ENCODE peak calls at places on chromosome 20, in four cellular contexts. T, F, G and P are unnamed samples. For H3K27me3, the result is how much of the 10 kb centered on the place peaks cover.

GRCh38 chr20:20664795-20665194 is 47.6 kb downstream of the RALGAPA2 start:
- DNase-seq in T (no peak), F (no peak), G (no peak), P (no peak)

GRCh38 chr20:48283470-48284110 is 498.3 kb upstream of the SULF2 start:
- DNase-seq in T (peak), F (peak), G (no peak), P (peak)

GRCh38 chr20:44247131-44247571 is at the start of gene GDAP1L1:
- DNase-seq in T (no peak), F (no peak), G (no peak), P (no peak)

GRCh38 chr20:46701556-46701955 is 7.9 kb upstream of the SLC2A10 start:
- DNase-seq in T (no peak), F (no peak), G (no peak), P (no peak)

GRCh38 chr20:36281785-36282380 is 24.3 kb upstream of the DLGAP4 start:
- DNase-seq in T (peak), F (no peak), G (no peak), P (no peak)

GRCh38 chr20:56762401-56762800 is 133.3 kb downstream of the TFAP2C start:
- DNase-seq in T (no peak), F (no peak), G (no peak), P (no peak)

GRCh38 chr20:37276494-37277252 is 12.8 kb upstream of the MANBAL start:
- DNase-seq in T (peak), F (peak), G (no peak), P (peak)

GRCh38 chr20:38143646-38144554 is 21.2 kb downstream of the TGM2 start:
- DNase-seq in T (peak), F (peak), G (no peak), P (peak)

GRCh38 chr20:15619341-15619740 is 953.9 kb downstream of the KIF16B start:
- DNase-seq in T (no peak), F (no peak), G (no peak), P (peak)

GRCh38 chr20:48676795-48677447 is 150.9 kb downstream of the PREX1 start:
- DNase-seq in T (peak), F (no peak), G (no peak), P (no peak)

GRCh38 chr20:25274891-25275812 is 27.3 kb downstream of the PYGB start:
- DNase-seq in T (peak), F (no peak), G (no peak), P (no peak)

GRCh38 chr20:2838847-2839671 is 1.4 kb downstream of the PCED1A start:
- DNase-seq in T (no peak), F (no peak), G (no peak), P (no peak)

GRCh38 chr20:62571667-62572344 is 70.5 kb upstream of the SLCO4A1 start:
- DNase-seq in T (no peak), F (no peak), G (no peak), P (peak)

GRCh38 chr20:11112837-11113236 is 439.0 kb upstream of the JAG1 start:
- DNase-seq in T (no peak), F (peak), G (no peak), P (no peak)

GRCh38 chr20:64084209-64085152 is at the start of gene LKAAEAR1:
- DNase-seq in T (no peak), F (no peak), G (no peak), P (no peak)

GRCh38 chr20:63409066-63409833 is 48.1 kb upstream of the CHRNA4 start:
- DNase-seq in T (no peak), F (no peak), G (no peak), P (no peak)

GRCh38 chr20:42678895-42679294 is 510.8 kb downstream of the PTPRT start:
- DNase-seq in T (no peak), F (no peak), G (peak), P (no peak)

GRCh38 chr20:1905009-1905408 is 9.8 kb downstream of the SIRPA start:
- DNase-seq in T (no peak), F (no peak), G (no peak), P (no peak)

GRCh38 chr20:1809121-1809520 is 86.1 kb upstream of the SIRPA start:
- DNase-seq in T (no peak), F (peak), G (no peak), P (peak)

GRCh38 chr20:62424249-62425109 is 2.9 kb downstream of the RBBP8NL start:
- DNase-seq in T (no peak), F (no peak), G (no peak), P (no peak)

GRCh38 chr20:48983423-48984400 is 62.2 kb downstream of the ARFGEF2 start:
- DNase-seq in T (no peak), F (peak), G (no peak), P (peak)

GRCh38 chr20:36147707-36148106 is 6.8 kb upstream of the EPB41L1 start:
- DNase-seq in T (no peak), F (peak), G (no peak), P (no peak)

GRCh38 chr20:35269055-35269781 is 8.7 kb downstream of the MMP24OS start:
- DNase-seq in T (peak), F (peak), G (peak), P (peak)

GRCh38 chr20:63501818-63502670 is 3.2 kb upstream of the EEF1A2 start:
- DNase-seq in T (peak), F (peak), G (no peak), P (no peak)

GRCh38 chr20:23926941-23927872 is 47.7 kb upstream of the CST5 start:
- DNase-seq in T (no peak), F (no peak), G (no peak), P (peak)

GRCh38 chr20:62911701-62912280 is 14.5 kb downstream of the DIDO1 start:
- DNase-seq in T (peak), F (no peak), G (no peak), P (no peak)

GRCh38 chr20:38725959-38726848 is 1.9 kb downstream of the SLC32A1 start:
- DNase-seq in T (peak), F (peak), G (no peak), P (peak)

GRCh38 chr20:52439385-52439784 is 247.8 kb upstream of the ZFP64 start:
- DNase-seq in T (no peak), F (no peak), G (no peak), P (no peak)

GRCh38 chr20:58131581-58132142 is 96.8 kb downstream of the ANKRD60 start:
- DNase-seq in T (no peak), F (peak), G (no peak), P (peak)
- H3K4me3 ChIP-seq in T (no peak), F (no peak), G (no peak), P (no peak)

GRCh38 chr20:57893364-57894001 is 183.7 kb upstream of the PMEPA1 start:
- DNase-seq in T (peak), F (no peak), G (no peak), P (no peak)

GRCh38 chr20:57888591-57888990 is 178.8 kb upstream of the PMEPA1 start:
- DNase-seq in T (peak), F (no peak), G (no peak), P (no peak)

GRCh38 chr20:57892471-57892870 is 182.7 kb upstream of the PMEPA1 start:
- DNase-seq in T (peak), F (no peak), G (no peak), P (no peak)

GRCh38 chr20:57890254-57890800 is 180.5 kb upstream of the PMEPA1 start:
- DNase-seq in T (peak), F (no peak), G (no peak), P (no peak)

GRCh38 chr20:57891067-57891466 is 181.3 kb upstream of the PMEPA1 start:
- DNase-seq in T (peak), F (no peak), G (no peak), P (no peak)
- H3K27me3 ChIP-seq in T (under half), F (under half), G (under half), P (under half)

DNA sequence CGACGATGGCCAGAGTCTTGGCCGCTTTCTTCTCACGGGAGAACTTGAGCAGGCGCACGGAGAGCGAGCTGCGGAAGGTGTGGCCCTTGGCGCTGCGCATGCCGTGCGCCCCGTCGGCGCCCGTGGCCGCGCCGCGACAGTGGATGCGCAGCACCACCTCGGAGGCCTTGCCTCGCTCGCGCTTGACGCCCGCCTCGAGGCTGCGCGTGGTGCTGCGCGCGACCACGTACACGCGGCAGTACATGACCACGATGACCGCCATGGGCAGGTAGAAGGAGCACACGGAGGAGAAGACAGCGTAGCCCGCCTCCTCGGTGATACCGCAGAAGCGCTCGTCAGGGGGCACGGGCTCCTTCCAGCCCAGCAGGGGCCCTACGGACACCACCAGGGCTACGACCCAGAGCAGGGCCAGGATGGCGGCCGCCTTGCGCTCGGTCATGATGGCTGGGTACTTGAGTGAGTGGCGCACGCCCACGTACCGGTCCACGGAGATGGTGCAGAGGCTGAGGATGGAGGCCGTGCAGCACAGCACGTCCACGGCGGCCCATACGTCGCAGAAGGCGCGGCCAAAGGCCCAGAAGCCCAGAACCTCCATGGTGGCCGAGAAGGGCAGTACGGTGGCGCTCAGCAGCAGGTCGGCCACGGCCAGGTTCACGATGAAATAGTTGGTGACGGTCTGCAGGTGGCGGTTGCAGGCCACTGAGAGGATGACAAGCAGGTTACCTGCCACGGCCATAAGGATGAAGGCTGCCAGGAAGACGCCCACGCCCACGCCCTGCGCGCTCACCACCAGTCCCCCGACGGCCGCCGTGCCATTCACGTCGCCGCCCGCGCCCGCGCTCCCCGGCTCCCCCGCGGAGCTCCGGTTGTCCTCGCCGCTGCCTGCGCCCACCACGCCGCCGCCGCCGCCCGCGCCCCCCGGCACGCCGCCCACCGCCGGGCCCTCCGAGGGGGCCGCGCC is 232.8 kb upstream of the RNF24 start:
- DNase-seq in T (no peak), F (no peak), G (no peak), P (no peak)
- H3K4me3 ChIP-seq in T (peak), F (no peak), G (peak), P (no peak)

DNA sequence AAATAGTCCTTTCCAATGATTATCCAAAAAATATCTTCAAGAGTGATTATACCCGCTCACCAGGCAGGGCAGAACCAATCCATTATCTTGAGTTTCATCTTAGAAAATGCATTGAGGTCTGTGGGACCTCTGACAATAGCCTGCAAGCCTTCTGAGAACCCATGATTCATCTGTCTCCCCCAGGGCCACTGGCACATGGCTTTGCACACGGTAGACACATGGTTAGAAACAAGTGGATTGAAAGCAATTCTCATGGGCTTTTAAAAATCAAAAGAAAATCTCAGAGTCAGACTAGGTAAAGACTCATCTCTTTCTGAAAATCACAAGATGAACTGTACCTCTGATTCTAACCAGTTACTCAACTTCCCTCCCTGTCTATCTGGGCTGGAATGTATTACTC is 15.5 kb downstream of the GNAS-AS1 start:
- DNase-seq in T (no peak), F (no peak), G (no peak), P (no peak)
- H3K27me3 ChIP-seq in T (under half), F (under half), G (under half), P (under half)

GRCh38 chr20:31966991-31967655 is 828 bp upstream of the XKR7 start:
- DNase-seq in T (no peak), F (no peak), G (no peak), P (no peak)
- H3K4me3 ChIP-seq in T (no peak), F (no peak), G (peak), P (no peak)

GRCh38 chr20:22566876-22567658 is 17.3 kb downstream of the FOXA2 start:
- DNase-seq in T (no peak), F (no peak), G (no peak), P (no peak)

GRCh38 chr20:22572023-22572422 is 12.3 kb downstream of the FOXA2 start:
- DNase-seq in T (no peak), F (no peak), G (no peak), P (no peak)

GRCh38 chr20:22572491-22572890 is 11.9 kb downstream of the FOXA2 start:
- DNase-seq in T (no peak), F (no peak), G (no peak), P (no peak)

GRCh38 chr20:22567944-22568871 is 16.2 kb downstream of the FOXA2 start:
- DNase-seq in T (no peak), F (no peak), G (no peak), P (no peak)

DNA sequence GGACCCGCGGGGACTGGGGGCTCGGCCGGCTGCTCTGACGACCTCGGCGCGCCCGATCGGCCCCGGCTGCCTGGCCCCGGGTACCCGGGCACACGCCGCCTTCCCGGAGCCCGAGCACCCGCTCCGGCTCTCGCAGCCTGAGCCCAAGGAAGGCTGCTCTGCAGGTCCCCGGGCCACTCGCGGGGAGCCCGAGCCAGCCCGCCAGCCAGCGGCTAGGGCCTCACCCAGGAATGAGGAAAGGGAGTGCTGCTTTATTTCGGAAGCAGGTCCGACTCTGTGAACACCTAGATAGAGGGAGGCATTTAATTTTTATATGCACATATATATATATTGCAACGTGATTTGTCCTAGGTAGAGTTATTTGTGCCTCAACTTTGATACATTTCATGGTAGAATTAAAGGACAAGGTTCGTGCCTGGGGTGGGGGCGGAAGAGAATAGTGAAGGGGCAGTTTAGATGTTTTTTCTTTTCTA is 15.5 kb downstream of the FOXA2 start:
- DNase-seq in T (no peak), F (no peak), G (no peak), P (no peak)
- H3K27me3 ChIP-seq in T (under half), F (under half), G (half or more), P (under half)

GRCh38 chr20:6595704-6596103 is 171.8 kb upstream of the BMP2 start:
- DNase-seq in T (no peak), F (peak), G (no peak), P (peak)
- H3K4me3 ChIP-seq in T (no peak), F (peak), G (no peak), P (no peak)

GRCh38 chr20:50663095-50663821 is 28.1 kb downstream of the RIPOR3 start:
- DNase-seq in T (no peak), F (no peak), G (no peak), P (peak)
- H3K27me3 ChIP-seq in T (under half), F (under half), G (under half), P (under half)

DNA sequence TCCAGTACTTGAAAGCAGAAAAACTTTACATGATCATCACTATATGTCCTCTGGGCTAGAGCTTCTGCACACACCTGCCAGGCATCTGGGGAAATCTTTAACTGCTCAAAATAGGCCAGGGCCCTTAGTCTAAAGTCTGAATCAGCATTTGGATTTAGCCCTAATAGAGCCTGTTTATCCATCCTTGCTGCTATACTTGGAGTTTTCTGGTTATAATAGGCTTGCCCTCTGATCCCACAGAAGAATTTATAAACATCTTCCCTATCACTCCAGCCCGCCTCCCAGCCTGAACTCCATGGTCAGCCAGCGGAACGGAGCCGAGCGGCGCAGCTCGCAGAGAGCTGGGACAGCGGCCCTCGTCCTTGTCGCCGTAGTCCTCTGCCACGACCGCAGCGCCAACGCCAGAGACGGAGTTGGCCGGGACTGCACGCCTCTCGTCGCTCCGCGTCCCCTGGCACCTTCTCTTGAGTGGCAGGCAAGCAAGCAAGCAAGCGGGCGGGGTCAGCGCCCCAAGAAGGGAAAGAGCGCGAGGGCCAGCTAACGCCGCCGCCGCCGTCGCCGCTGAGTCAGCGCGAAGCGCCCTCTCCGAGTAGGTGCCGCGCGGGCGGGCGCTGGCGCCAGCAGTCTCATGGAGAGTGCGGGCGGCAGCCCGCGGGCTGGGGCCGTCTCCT is 25.4 kb upstream of the ASIP start:
- DNase-seq in T (peak), F (peak), G (peak), P (peak)
- H3K4me3 ChIP-seq in T (peak), F (peak), G (peak), P (peak)

DNA sequence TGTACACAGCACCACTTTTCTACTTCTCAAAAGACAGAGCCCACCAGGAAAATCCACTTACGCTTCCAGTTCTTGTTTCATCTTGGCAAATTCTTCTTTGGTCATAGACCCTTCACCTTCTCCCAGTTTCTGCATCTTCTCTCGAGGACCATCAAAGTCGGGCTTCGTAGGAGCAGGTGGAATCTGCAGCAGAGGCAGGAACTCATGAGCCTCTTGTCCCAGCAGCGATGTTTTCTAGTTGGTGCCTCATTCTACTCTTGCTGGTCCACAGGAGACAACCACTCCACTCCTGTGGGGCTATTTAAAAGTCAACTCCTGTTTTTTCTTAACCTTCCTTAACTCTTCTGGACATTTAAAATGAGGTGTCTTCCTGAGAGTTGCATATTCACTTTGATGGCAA is 14.7 kb downstream of the SNX5 start:
- DNase-seq in T (no peak), F (no peak), G (no peak), P (no peak)
- H3K27me3 ChIP-seq in T (under half), F (under half), G (under half), P (under half)